ENCODE peak calls at places on chromosomes 5 and 9, in eight cellular contexts. R is choroid plexus epithelial cell, F is cardiac fibroblast, T is fibroblast of mammary gland, B is WERI-Rb-1, C is nephron progenitor cell, M is PC-9, Q is tibial artery. K is an unnamed sample.

GRCh38 chr5:157682257-157682656 is 10.9 kb downstream of the C5orf52 start:
- DNase-seq in R (no peak), B (no peak), F (no peak), C (no peak), M (no peak), T (no peak), Q (no peak), K (no peak)

GRCh38 chr5:53326420-53327153 is 153.8 kb upstream of the FST start:
- DNase-seq in C (no peak), R (peak; percentile 78), B (no peak), M (no peak), Q (no peak), F (peak; percentile 88), T (peak; percentile 90), K (no peak)

GRCh38 chr9:110152704-110153374 is 55.1 kb downstream of the C9orf152 start:
- DNase-seq in M (no peak), Q (no peak), R (peak; percentile 73), T (peak; percentile 70), F (peak; percentile 78), B (peak; percentile 39), C (peak; percentile 44), K (peak; percentile 38)

GRCh38 chr9:126514037-126514821 is 99.5 kb upstream of the LMX1B start:
- DNase-seq in R (peak; percentile 36), B (peak; percentile 68), T (peak; percentile 25), F (peak; percentile 34), M (no peak), C (peak; percentile 93), Q (peak; percentile 56), K (peak; percentile 11)

GRCh38 chr5:56414056-56414455 is 180.9 kb upstream of the ANKRD55 start:
- DNase-seq in R (no peak), B (no peak), M (no peak), T (peak; percentile 31), F (peak; percentile 20), C (no peak), Q (no peak), K (no peak)

GRCh38 chr5:142685418-142686209 is at the start of gene FGF1:
- DNase-seq in M (peak; percentile 23), B (no peak), F (peak; percentile 48), C (no peak), T (no peak), Q (no peak), R (peak; percentile 14), K (peak; percentile 76)

GRCh38 chr9:107890921-107891465 is 401.4 kb upstream of the KLF4 start:
- DNase-seq in F (peak; percentile 39), M (no peak), R (no peak), T (peak; percentile 47), C (no peak), B (no peak), Q (no peak), K (no peak)

GRCh38 chr5:139664727-139665351 is 16.7 kb downstream of the CXXC5 start:
- DNase-seq in Q (no peak), R (no peak), F (no peak), B (no peak), T (no peak), M (no peak), C (no peak), K (no peak)

GRCh38 chr9:101977614-101978210 is 239.3 kb upstream of the GRIN3A start:
- DNase-seq in T (peak; percentile 43), C (no peak), Q (no peak), F (peak; percentile 55), M (no peak), R (peak; percentile 44), B (no peak), K (no peak)

GRCh38 chr5:38923661-38924451 is 78.0 kb downstream of the OSMR start:
- DNase-seq in T (peak; percentile 51), M (no peak), B (no peak), R (peak; percentile 72), C (no peak), F (peak; percentile 45), Q (no peak), K (no peak)

GRCh38 chr5:172188893-172189692 is 1.1 kb upstream of the STK10 start:
- DNase-seq in R (peak; percentile 73), M (no peak), Q (no peak), B (no peak), C (peak; percentile 48), T (no peak), F (no peak), K (peak; percentile 68)

GRCh38 chr5:103275851-103276250 is 17.3 kb downstream of the MACIR start:
- DNase-seq in C (no peak), F (no peak), B (no peak), R (no peak), Q (no peak), M (no peak), T (no peak), K (no peak)

GRCh38 chr5:157864067-157864466 is 5.1 kb upstream of the CLINT1 start:
- DNase-seq in M (no peak), F (no peak), C (no peak), R (no peak), Q (no peak), T (no peak), B (no peak), K (no peak)

GRCh38 chr5:148005788-148006520 is 57.8 kb upstream of the SPINK5 start:
- DNase-seq in T (peak; percentile 9), R (no peak), F (peak; percentile 18), B (peak; percentile 17), C (peak; percentile 6), M (no peak), Q (no peak), K (no peak)

GRCh38 chr5:137594717-137595116 is 95.6 kb upstream of the SPOCK1 start:
- DNase-seq in M (no peak), F (peak; percentile 24), T (peak; percentile 21), B (no peak), C (peak; percentile 21), R (peak; percentile 30), Q (no peak), K (no peak)

GRCh38 chr9:26863074-26863473 is 29.5 kb downstream of the CAAP1 start:
- DNase-seq in T (peak; percentile 29), C (no peak), Q (no peak), M (no peak), B (no peak), R (peak; percentile 52), F (peak; percentile 42), K (peak; percentile 6)

GRCh38 chr9:78369644-78370219 is 72.8 kb downstream of the PSAT1 start:
- DNase-seq in R (peak; percentile 88), T (peak; percentile 75), Q (peak; percentile 57), M (peak; percentile 49), B (peak; percentile 77), F (peak; percentile 76), C (peak; percentile 83), K (peak; percentile 62)

GRCh38 chr5:3598725-3599282 is 3.2 kb downstream of the IRX1 start:
- DNase-seq in F (no peak), C (no peak), B (no peak), M (no peak), R (no peak), T (peak; percentile 11), Q (no peak), K (no peak)

GRCh38 chr5:169584998-169585451 is 1.5 kb downstream of the SPDL1 start:
- DNase-seq in B (no peak), Q (no peak), M (no peak), C (no peak), T (no peak), F (no peak), R (no peak), K (no peak)
- TF ChIP-seq CTCF in B (no peak), Q (no peak), M (no peak), C (no peak), T (peak; percentile 13), F (no peak), R (peak; percentile 6), K (no peak)

DNA sequence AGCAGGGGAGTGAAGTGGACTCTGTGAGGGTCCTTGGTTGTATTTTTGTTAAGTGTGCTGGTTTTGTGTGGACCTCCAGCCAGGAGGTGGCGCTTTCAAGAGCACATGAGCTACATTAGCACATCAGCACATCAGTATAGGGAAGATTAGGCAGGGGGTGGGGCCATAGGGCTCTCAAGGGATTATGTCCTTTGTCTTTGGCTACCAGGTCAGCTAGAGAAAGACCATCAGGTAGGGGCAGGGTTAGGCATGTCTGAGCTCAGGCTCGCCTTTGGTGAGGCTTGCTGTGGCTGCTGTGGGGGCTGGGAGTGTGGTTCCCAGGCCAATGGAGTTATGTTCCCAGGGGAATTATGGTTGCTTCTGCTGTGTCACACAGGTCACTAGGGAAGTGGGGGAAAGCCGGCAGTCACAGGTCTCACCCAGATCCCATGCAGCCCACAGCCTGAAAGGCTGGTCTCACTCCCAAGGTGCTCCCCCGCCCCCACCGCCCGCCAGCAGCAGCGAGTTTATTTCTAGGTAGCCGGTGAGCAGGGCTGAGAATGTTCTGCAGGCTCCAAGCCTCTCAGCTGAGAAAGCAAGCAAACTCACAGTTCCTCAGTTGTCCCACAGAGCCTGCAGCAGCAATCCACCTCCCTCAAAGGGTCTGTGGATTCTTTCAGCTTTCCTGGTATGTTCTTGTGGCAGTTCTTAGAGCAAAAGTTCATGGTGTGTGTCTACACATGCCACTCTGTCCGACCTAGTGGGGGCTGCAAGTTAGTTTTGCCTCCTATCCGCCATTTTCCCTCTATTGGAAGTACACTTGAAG is 13.7 kb downstream of the OR1J1 start:
- DNase-seq in Q (no peak), B (peak; percentile 89), T (no peak), M (no peak), F (peak; percentile 19), C (peak; percentile 11), R (peak; percentile 30), K (no peak)
- TF ChIP-seq CTCF in Q (no peak), B (peak; percentile 69), T (peak; percentile 21), M (no peak), F (peak; percentile 22), C (no peak), R (peak; percentile 38), K (peak; percentile 43)

GRCh38 chr9:132901859-132902831 is 23.4 kb downstream of the SPACA9 start:
- DNase-seq in R (peak; percentile 92), F (peak; percentile 90), T (peak; percentile 82), B (peak; percentile 69), C (peak; percentile 79), M (peak; percentile 78), Q (peak; percentile 57), K (peak; percentile 86)
- TF ChIP-seq CTCF in R (peak; percentile 90), F (peak; percentile 87), T (peak; percentile 92), B (peak; percentile 88), C (peak; percentile 91), M (peak; percentile 94), Q (peak; percentile 89), K (peak; percentile 92)

GRCh38 chr5:78533356-78533755 is 115.2 kb downstream of the LHFPL2 start:
- DNase-seq in C (no peak), R (peak; percentile 75), T (peak; percentile 61), M (no peak), F (peak; percentile 65), Q (no peak), B (no peak), K (no peak)
- TF ChIP-seq CTCF in C (peak; percentile 32), R (peak; percentile 58), T (peak; percentile 56), M (peak; percentile 62), F (peak; percentile 46), Q (peak; percentile 11), B (peak; percentile 50), K (peak; percentile 53)

GRCh38 chr5:177336112-177336511 is 15.4 kb downstream of the LMAN2 start:
- DNase-seq in Q (no peak), B (peak; percentile 25), C (no peak), T (peak; percentile 25), R (no peak), M (no peak), F (peak; percentile 22), K (no peak)
- TF ChIP-seq CTCF in Q (no peak), B (peak; percentile 71), C (peak; percentile 8), T (peak; percentile 20), R (peak; percentile 17), M (peak; percentile 34), F (peak; percentile 30), K (peak; percentile 57)

K was measured in brain microvascular endothelial cell.